ENCODE peak calls at places on chromosome 11, in five cellular contexts. C is PC-3, T is cardiac muscle cell, U is cardiac fibroblast, J is WERI-Rb-1. O is an unnamed sample.

GRCh38 chr11:16111690-16112089 is 244.7 kb downstream of the SOX6 start:
- DNase-seq in U (no peak), C (no peak), J (no peak), T (peak; percentile 6), O (no peak)

GRCh38 chr11:92628401-92629292 is 340.8 kb upstream of the MTNR1B start:
- DNase-seq in T (no peak), U (no peak), C (no peak), J (no peak), O (no peak)

GRCh38 chr11:115682101-115682500 is 177.9 kb upstream of the CADM1 start:
- DNase-seq in C (no peak), U (peak; percentile 11), T (no peak), J (no peak), O (no peak)

GRCh38 chr11:114170226-114170625 is 110.7 kb downstream of the ZBTB16 start:
- DNase-seq in J (no peak), C (no peak), U (no peak), T (no peak), O (no peak)

GRCh38 chr11:693887-694562 is 997 bp downstream of the DEAF1 start:
- DNase-seq in C (no peak), U (no peak), T (no peak), J (no peak), O (no peak)

GRCh38 chr11:2256293-2256913 is 14.0 kb downstream of the ASCL2 start:
- DNase-seq in T (no peak), J (no peak), C (no peak), U (no peak), O (no peak)

GRCh38 chr11:267491-267994 is 10.7 kb upstream of the NLRP6 start:
- DNase-seq in C (peak; percentile 41), J (no peak), U (no peak), T (no peak), O (no peak)

GRCh38 chr11:110075822-110076208 is 17.4 kb upstream of the ZC3H12C start:
- DNase-seq in U (no peak), T (no peak), C (no peak), J (no peak), O (no peak)

GRCh38 chr11:116217006-116217405 is 555.8 kb downstream of the BUD13 start:
- DNase-seq in C (peak; percentile 57), T (peak; percentile 60), J (peak; percentile 60), U (peak; percentile 66), O (peak; percentile 10)

GRCh38 chr11:62505112-62505783 is 41.4 kb downstream of the AHNAK start:
- DNase-seq in C (no peak), T (peak; percentile 53), J (peak; percentile 14), U (no peak), O (no peak)

GRCh38 chr11:58740447-58740846 is 8.7 kb upstream of the GLYAT start:
- DNase-seq in C (no peak), J (no peak), T (no peak), U (no peak), O (no peak)

GRCh38 chr11:2816941-2817421 is 68.6 kb downstream of the CDKN1C start:
- DNase-seq in T (no peak), J (no peak), U (peak; percentile 76), C (no peak), O (peak; percentile 40)

GRCh38 chr11:45423475-45424081 is 137.4 kb upstream of the SYT13 start:
- DNase-seq in T (no peak), J (no peak), U (no peak), C (no peak), O (no peak)

GRCh38 chr11:119797137-119797611 is 68.2 kb upstream of the NECTIN1 start:
- DNase-seq in J (no peak), U (no peak), C (no peak), T (peak; percentile 30), O (no peak)

GRCh38 chr11:128517457-128518230 is 69.7 kb downstream of the ETS1 start:
- DNase-seq in U (peak; percentile 70), C (peak; percentile 67), T (no peak), J (no peak), O (peak; percentile 46)

GRCh38 chr11:16169946-16170345 is 186.4 kb downstream of the SOX6 start:
- DNase-seq in T (no peak), U (no peak), C (no peak), J (no peak), O (no peak)

GRCh38 chr11:117825538-117826359 is 1.2 kb upstream of the FXYD2 start:
- DNase-seq in T (no peak), U (no peak), J (peak; percentile 6), C (no peak), O (no peak)

GRCh38 chr11:133600876-133601275 is 68.6 kb upstream of the OPCML start:
- DNase-seq in C (no peak), J (peak; percentile 20), U (no peak), T (no peak), O (no peak)

GRCh38 chr11:116255234-116255953 is 517.4 kb downstream of the BUD13 start:
- DNase-seq in U (no peak), T (no peak), J (no peak), C (no peak), O (no peak)

GRCh38 chr11:40125054-40125453 is 1334.4 kb downstream of the LRRC4C start:
- DNase-seq in C (peak; percentile 12), T (no peak), U (no peak), J (no peak), O (no peak)

GRCh38 chr11:70575396-70576060 is 177.2 kb downstream of the CTTN start:
- DNase-seq in T (no peak), U (no peak), J (no peak), C (no peak), O (no peak)

GRCh38 chr11:48103621-48104561 is 112.7 kb upstream of the OR4B1 start:
- DNase-seq in C (peak; percentile 32), U (peak; percentile 20), J (no peak), T (no peak), O (no peak)

GRCh38 chr11:5891216-5891800 is 1.7 kb upstream of the OR52E5 start:
- DNase-seq in T (no peak), J (no peak), C (peak; percentile 23), U (peak; percentile 36), O (no peak)

GRCh38 chr11:132200303-132200936 is 830.0 kb downstream of the NTM start:
- DNase-seq in J (no peak), U (no peak), T (no peak), C (no peak), O (no peak)

GRCh38 chr11:41498726-41499125 is 39.3 kb upstream of the LRRC4C start:
- DNase-seq in J (no peak), T (peak; percentile 4), U (peak; percentile 50), C (peak; percentile 43), O (no peak)

GRCh38 chr11:133078591-133079179 is 453.6 kb downstream of the OPCML start:
- DNase-seq in T (peak; percentile 73), U (peak; percentile 43), J (peak; percentile 57), C (peak; percentile 64), O (no peak)

GRCh38 chr11:66337103-66337899 is 1.1 kb upstream of the RIN1 start:
- DNase-seq in C (no peak), T (no peak), J (peak; percentile 86), U (no peak), O (no peak)

GRCh38 chr11:108754901-108755625 is 90.2 kb downstream of the DDX10 start:
- DNase-seq in C (peak; percentile 29), T (no peak), U (peak; percentile 65), J (no peak), O (peak; percentile 71)

GRCh38 chr11:78921517-78921916 is 346.9 kb upstream of the NARS2 start:
- DNase-seq in J (no peak), U (no peak), T (no peak), C (no peak), O (no peak)

GRCh38 chr11:92045325-92045724 is 179.3 kb upstream of the FAT3 start:
- DNase-seq in J (no peak), U (no peak), T (no peak), C (no peak), O (no peak)

GRCh38 chr11:120219157-120219934 is 8.5 kb downstream of the OAF start:
- DNase-seq in J (no peak), U (no peak), C (no peak), T (no peak), O (no peak)

GRCh38 chr11:7444582-7444981 is 40.7 kb upstream of the OLFML1 start:
- DNase-seq in U (no peak), C (no peak), T (no peak), J (peak; percentile 15), O (no peak)

GRCh38 chr11:13227676-13228255 is 49.8 kb upstream of the BMAL1 start:
- DNase-seq in C (no peak), T (no peak), J (no peak), U (no peak), O (no peak)

GRCh38 chr11:14045417-14045816 is 82.9 kb downstream of the SPON1 start:
- DNase-seq in C (no peak), T (no peak), U (no peak), J (no peak), O (no peak)

GRCh38 chr11:3942160-3942955 is 86.9 kb downstream of the STIM1 start:
- DNase-seq in U (no peak), T (no peak), C (no peak), J (no peak), O (no peak)
- TF ChIP-seq CTCF in U (no peak), T (no peak), C (no peak), J (no peak), O (no peak)

DNA sequence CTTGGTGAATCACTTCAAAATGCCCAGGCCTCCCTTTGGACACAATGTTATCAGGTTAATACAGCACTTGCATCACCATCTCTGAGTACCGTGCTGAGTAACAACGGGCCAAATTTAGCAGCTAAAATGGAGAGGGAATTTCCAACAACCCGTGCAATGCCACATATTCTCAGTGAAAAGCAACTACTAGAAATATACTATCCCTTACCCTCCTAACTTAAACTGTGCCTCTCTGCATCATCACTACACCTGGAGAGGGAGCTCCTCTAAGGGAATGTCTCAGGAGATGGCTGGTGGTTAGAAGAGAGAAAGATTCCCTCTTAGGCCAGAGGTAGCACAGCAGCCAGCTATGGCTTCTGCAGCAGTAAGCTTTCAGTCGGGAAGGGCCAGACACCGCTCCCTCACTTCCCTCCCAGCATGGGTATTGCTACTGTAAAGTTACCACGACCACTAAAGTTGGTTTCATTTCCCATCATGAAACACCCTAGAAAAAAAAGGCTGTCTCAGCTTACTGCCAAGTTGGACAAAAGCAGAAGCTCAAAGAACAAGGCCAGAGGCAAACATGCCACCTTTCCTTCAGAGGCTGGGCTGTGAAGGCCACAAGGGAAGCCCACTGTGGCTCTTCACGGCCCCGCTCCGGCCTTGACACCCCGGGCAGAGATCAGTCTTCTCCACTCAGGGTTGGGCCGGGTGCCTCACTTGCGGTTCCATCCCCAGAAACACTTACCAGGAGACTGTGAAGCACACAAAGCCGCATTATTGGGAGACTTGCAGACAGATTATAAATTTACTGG is 3.9 kb downstream of the MAML2 start:
- DNase-seq in J (no peak), C (peak; percentile 60), U (peak; percentile 76), T (no peak), O (no peak)
- H3K4me3 ChIP-seq in J (peak overlapping the region; percentile 99), C (peak overlapping the region; percentile 41), U (peak overlapping the region; percentile 65), T (no peak overlapping the region), O (peak overlapping the region; percentile 49)

DNA sequence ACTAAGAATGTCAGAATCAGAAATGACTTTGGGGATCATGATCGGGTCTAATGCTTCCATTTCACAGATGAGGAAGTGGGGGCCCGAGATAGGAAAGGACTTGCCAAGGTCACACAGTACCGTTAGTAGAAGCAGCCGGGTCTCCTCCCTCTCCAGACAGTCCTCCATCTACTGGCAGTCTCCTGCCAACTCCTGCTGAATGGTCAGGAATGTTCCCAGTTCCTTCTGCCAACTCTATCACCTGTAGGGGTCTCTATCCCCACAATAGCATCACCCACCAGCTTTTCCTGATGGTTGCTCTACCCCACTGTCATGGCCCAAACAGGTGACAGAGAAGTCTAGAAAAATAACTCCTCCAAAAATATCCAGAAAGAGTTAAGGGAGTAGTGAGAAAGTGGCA is 23.9 kb upstream of the CCDC86 start:
- DNase-seq in C (no peak), J (no peak), T (no peak), U (no peak), O (no peak)
- TF ChIP-seq CTCF in C (no peak), J (no peak), T (no peak), U (no peak), O (no peak)

GRCh38 chr11:68314886-68315580 is 2.6 kb downstream of the LRP5 start:
- DNase-seq in J (no peak), T (peak; percentile 26), U (peak; percentile 46), C (peak; percentile 93), O (no peak)
- H3K4me3 ChIP-seq in J (no peak overlapping the region), T (no peak overlapping the region), U (peak overlapping the region; percentile 62), C (peak overlapping the region; percentile 91), O (no peak overlapping the region)

O was measured in AG09309.